ENCODE peak calls at places on chromosomes 5 and 9, in nine cellular contexts. I is tibial artery, Z is ovary, Y is upper lobe of left lung, O is HCT116, W is heart left ventricle, Q is PC-3, H is uterus, B is mammary epithelial cell. S is an unnamed sample. For H3K36me3, the result is how much of the 10 kb centered on the place peaks cover.

GRCh38 chr5:154899107-154899816 is 38.7 kb downstream of the GEMIN5 start:
- DNase-seq in H (no peak), Q (no peak), B (no peak), O (no peak), Y (peak), I (peak), W (no peak), Z (no peak), S (no peak)

GRCh38 chr9:113853333-113853732 is 22.8 kb upstream of the ZNF618 start:
- DNase-seq in I (no peak), Q (peak), Z (no peak), H (no peak), Y (no peak), B (no peak), W (no peak), O (no peak), S (no peak)

GRCh38 chr9:108322326-108323098 is 533.3 kb downstream of the ACTL7B start:
- DNase-seq in B (peak), Y (no peak), Q (peak), Z (no peak), H (no peak), O (no peak), W (no peak), I (no peak), S (no peak)

GRCh38 chr9:16553869-16554540 is 316.5 kb downstream of the BNC2 start:
- DNase-seq in B (no peak), H (no peak), Y (no peak), Z (no peak), I (no peak), W (no peak), O (no peak), Q (no peak), S (no peak)

GRCh38 chr9:38414040-38414723 is 10.1 kb downstream of the IGFBPL1 start:
- DNase-seq in Y (no peak), I (no peak), Q (no peak), B (no peak), W (no peak), H (no peak), O (no peak), Z (no peak), S (no peak)

GRCh38 chr9:96279927-96280326 is 22.0 kb downstream of the HSD17B3 start:
- DNase-seq in Y (no peak), B (peak), H (no peak), Q (peak), O (no peak), W (no peak), Z (no peak), I (no peak), S (no peak)

GRCh38 chr5:179819296-179820126 is 1.2 kb upstream of the SQSTM1 start:
- DNase-seq in W (peak), Z (peak), O (no peak), I (peak), B (peak), Y (peak), H (peak), Q (peak), S (no peak)

GRCh38 chr5:43336159-43336558 is 22.9 kb upstream of the HMGCS1 start:
- DNase-seq in O (peak), Y (no peak), H (no peak), B (peak), W (no peak), I (no peak), Q (peak), Z (no peak), S (no peak)

GRCh38 chr5:166365164-166365563 is 1926.3 kb upstream of the WWC1 start:
- DNase-seq in B (no peak), I (no peak), H (no peak), Q (no peak), O (no peak), W (no peak), Z (no peak), Y (no peak), S (no peak)

GRCh38 chr5:53357439-53357838 is 123.0 kb upstream of the FST start:
- DNase-seq in O (no peak), Q (no peak), H (no peak), Z (no peak), Y (no peak), B (no peak), I (no peak), W (no peak), S (no peak)

GRCh38 chr5:53358794-53359193 is 121.6 kb upstream of the FST start:
- DNase-seq in O (no peak), H (no peak), Q (no peak), W (no peak), Z (no peak), I (no peak), Y (no peak), B (no peak), S (no peak)

GRCh38 chr5:53355316-53355715 is 125.1 kb upstream of the FST start:
- DNase-seq in W (no peak), B (peak), Z (no peak), Q (peak), H (no peak), O (no peak), I (no peak), Y (no peak), S (no peak)

GRCh38 chr5:53359906-53360305 is 120.5 kb upstream of the FST start:
- DNase-seq in Q (peak), Y (no peak), H (no peak), O (no peak), B (peak), I (no peak), W (no peak), Z (no peak), S (no peak)

GRCh38 chr5:53355930-53356329 is 124.5 kb upstream of the FST start:
- DNase-seq in Z (no peak), B (no peak), H (no peak), Q (peak), I (no peak), O (no peak), W (no peak), Y (no peak), S (no peak)
- H3K27ac ChIP-seq in Z (no peak), B (peak), H (no peak), Q (peak), I (peak), O (no peak), W (no peak), Y (no peak), S (no peak)

GRCh38 chr9:83200531-83200930 is 137.6 kb upstream of the RASEF start:
- DNase-seq in Y (no peak), W (no peak), Z (no peak), H (no peak), O (no peak), B (no peak), Q (no peak), I (no peak), S (no peak)

GRCh38 chr9:83196946-83197345 is 134.0 kb upstream of the RASEF start:
- DNase-seq in Z (no peak), Q (no peak), W (no peak), H (no peak), I (no peak), B (peak), O (no peak), Y (no peak), S (no peak)

GRCh38 chr9:83197611-83198010 is 134.7 kb upstream of the RASEF start:
- DNase-seq in Y (no peak), I (no peak), W (no peak), H (no peak), Z (no peak), B (no peak), Q (no peak), O (no peak), S (no peak)

GRCh38 chr9:83198336-83198735 is 135.4 kb upstream of the RASEF start:
- DNase-seq in W (no peak), B (no peak), I (no peak), Z (no peak), O (no peak), Q (no peak), Y (no peak), H (no peak), S (no peak)

DNA sequence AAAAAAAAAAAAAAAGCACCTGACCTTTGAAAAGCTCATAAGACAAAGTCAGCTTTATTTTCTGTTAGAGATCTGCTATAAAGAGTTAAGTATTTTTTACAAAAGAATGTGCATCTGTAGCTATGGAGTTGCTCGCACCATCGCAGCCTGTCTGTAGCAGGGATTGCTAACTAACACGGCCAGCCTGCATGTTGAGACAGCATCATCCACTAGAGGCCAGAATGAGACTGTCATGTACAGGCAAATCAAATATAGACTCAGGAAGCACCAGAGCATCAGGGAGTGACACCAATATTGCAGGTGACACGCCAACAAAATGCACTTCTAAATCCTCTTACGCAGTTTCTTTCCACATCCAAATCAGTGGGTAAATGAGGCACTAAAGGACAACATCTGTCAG is 136.3 kb upstream of the RASEF start:
- DNase-seq in Y (no peak), H (no peak), I (peak), O (peak), W (peak), Q (peak), Z (peak), B (peak), S (no peak)
- TF ChIP-seq CTCF in Y (peak), H (peak), I (peak), O (no peak), W (peak), Q (peak), Z (peak), B (peak), S (no peak)

GRCh38 chr9:135618866-135619598 is 20.3 kb downstream of the GLT6D1 start:
- DNase-seq in O (no peak), Z (no peak), H (no peak), W (no peak), I (no peak), Y (no peak), B (no peak), Q (no peak), S (no peak)

GRCh38 chr9:135619599-135619886 is 19.8 kb downstream of the GLT6D1 start:
- DNase-seq in Z (no peak), O (no peak), Q (no peak), W (no peak), B (no peak), I (no peak), Y (no peak), H (no peak), S (no peak)

GRCh38 chr9:135622415-135623020 is 16.8 kb downstream of the GLT6D1 start:
- DNase-seq in Z (no peak), Y (no peak), B (no peak), Q (no peak), I (no peak), H (no peak), W (no peak), O (no peak), S (no peak)

GRCh38 chr9:135624282-135624681 is 15.1 kb downstream of the GLT6D1 start:
- DNase-seq in W (no peak), Y (no peak), Q (no peak), O (no peak), Z (no peak), B (no peak), H (no peak), I (no peak), S (no peak)
- H3K36me3 ChIP-seq in W (under half), Y (under half), Q (under half), O (under half), Z (under half), B (under half), H (under half), I (under half), S (under half)

DNA sequence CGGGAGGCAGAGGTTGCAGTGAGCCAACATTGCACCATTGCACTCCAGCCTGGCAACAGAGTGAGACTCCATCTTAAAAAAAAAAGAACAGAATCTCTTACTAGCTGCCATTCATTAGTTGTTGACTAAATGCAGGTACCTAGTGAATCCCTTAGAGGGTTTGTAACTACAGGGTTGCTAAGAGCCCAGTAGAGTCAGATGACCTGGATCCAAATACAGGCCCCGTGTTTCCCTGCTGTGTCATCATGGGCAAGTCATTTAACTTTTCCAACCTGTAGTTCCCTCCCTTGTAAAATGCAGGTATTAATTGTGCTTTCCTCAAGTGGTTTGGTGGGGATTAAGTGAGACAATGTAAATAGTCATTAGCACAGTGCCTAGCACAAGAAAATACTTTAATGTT is 32.8 kb downstream of the PLAC8L1 start:
- DNase-seq in H (no peak), B (no peak), Y (no peak), O (no peak), W (no peak), Z (no peak), Q (no peak), I (no peak), S (no peak)
- H3K27ac ChIP-seq in H (no peak), B (no peak), Y (no peak), O (no peak), W (peak), Z (no peak), Q (no peak), I (no peak), S (no peak)

GRCh38 chr9:93586290-93587057 is 10.1 kb downstream of the PHF2 start:
- DNase-seq in Z (peak), Y (no peak), W (peak), I (no peak), Q (no peak), H (no peak), B (no peak), O (no peak), S (peak)

GRCh38 chr9:93588641-93589609 is 12.5 kb downstream of the PHF2 start:
- DNase-seq in B (no peak), O (no peak), Y (no peak), Q (no peak), H (no peak), Z (peak), W (no peak), I (no peak), S (no peak)

GRCh38 chr9:93589688-93590087 is 13.3 kb downstream of the PHF2 start:
- DNase-seq in B (no peak), Q (no peak), Y (no peak), O (no peak), I (no peak), W (no peak), Z (peak), H (no peak), S (no peak)

GRCh38 chr9:93587284-93587650 is 10.9 kb downstream of the PHF2 start:
- DNase-seq in W (no peak), Q (no peak), H (no peak), Y (no peak), B (no peak), O (no peak), I (no peak), Z (peak), S (no peak)

GRCh38 chr9:93587651-93588347 is 11.4 kb downstream of the PHF2 start:
- DNase-seq in B (no peak), Y (no peak), Q (no peak), H (no peak), Z (peak), O (no peak), I (no peak), W (no peak), S (peak)
- TF ChIP-seq CTCF in B (no peak), Y (peak), Q (peak), H (no peak), Z (no peak), O (peak), I (no peak), W (no peak), S (no peak)

DNA sequence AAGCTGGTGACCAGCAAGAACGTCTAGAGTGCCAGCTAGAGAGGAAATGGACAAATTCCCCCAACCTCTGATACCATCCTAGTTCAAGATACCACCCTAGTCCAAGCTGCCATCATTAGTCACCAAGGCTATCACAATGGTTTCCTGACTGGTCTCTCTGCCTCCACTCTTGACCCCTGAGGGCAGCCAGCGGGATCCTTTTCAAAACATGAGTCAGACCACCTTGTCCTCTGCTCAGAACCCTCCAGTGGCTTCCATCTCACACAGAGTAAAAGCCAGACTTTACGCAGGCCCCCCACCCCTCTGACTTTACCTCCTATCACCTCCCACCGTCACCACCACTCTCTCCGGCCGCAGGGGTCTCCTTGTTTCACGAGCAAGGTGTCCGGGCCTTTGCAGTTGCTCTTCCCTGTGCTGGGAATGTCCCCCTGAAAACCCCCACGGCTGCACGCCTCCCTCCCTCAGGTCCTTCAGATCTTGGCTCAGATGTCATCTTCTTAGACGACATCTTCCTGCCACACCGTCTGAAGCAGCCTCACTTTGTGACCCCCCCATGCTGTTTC is 42.2 kb upstream of the FBXW11 start:
- DNase-seq in H (no peak), O (no peak), I (no peak), Y (no peak), B (no peak), Q (no peak), W (no peak), Z (no peak), S (no peak)
- H3K36me3 ChIP-seq in H (under half), O (under half), I (under half), Y (under half), B (under half), Q (under half), W (under half), Z (under half), S (under half)

GRCh38 chr9:95010431-95010838 is 283.9 kb downstream of the AOPEP start:
- DNase-seq in Z (no peak), I (no peak), O (no peak), Y (no peak), H (no peak), W (no peak), Q (no peak), B (peak), S (no peak)
- H3K27ac ChIP-seq in Z (no peak), I (peak), O (no peak), Y (peak), H (peak), W (peak), Q (no peak), B (peak), S (peak)